ENCODE peak calls at places on chromosomes 12 and 14, in four cellular contexts. M is astrocyte of the spinal cord, P is lower lobe of right lung, F is fibroblast of lung. S is an unnamed sample.

GRCh38 chr14:58298477-58298879 is at the start of gene ARID4A:
- DNase-seq in M (no peak), P (peak), F (no peak), S (no peak)

GRCh38 chr14:63761356-63762117 is 33.7 kb upstream of the SGPP1 start:
- DNase-seq in M (no peak), P (peak), F (no peak), S (no peak)

GRCh38 chr14:69049675-69050074 is 70.6 kb upstream of the ACTN1 start:
- DNase-seq in M (peak), P (no peak), F (peak), S (peak)

GRCh38 chr12:68336754-68337343 is 4.7 kb upstream of the MDM1 start:
- DNase-seq in M (no peak), P (no peak), F (no peak), S (no peak)

GRCh38 chr12:52389313-52390207 is 4.1 kb upstream of the KRT84 start:
- DNase-seq in M (no peak), P (no peak), F (peak), S (peak)

GRCh38 chr12:12881495-12881894 is 9.9 kb upstream of the GPRC5A start:
- DNase-seq in M (peak), P (no peak), F (peak), S (peak)

GRCh38 chr14:69612014-69612758 is 790 bp downstream of the SUSD6 start:
- DNase-seq in M (peak), P (peak), F (peak), S (no peak)

GRCh38 chr14:75905505-75905904 is 76.3 kb downstream of the TGFB3 start:
- DNase-seq in M (peak), P (peak), F (peak), S (peak)

GRCh38 chr12:69738351-69739286 is at the start of gene RAB3IP:
- DNase-seq in M (peak), P (peak), F (peak), S (peak)

GRCh38 chr14:27938392-27938791 is 828.2 kb upstream of the FOXG1 start:
- DNase-seq in M (no peak), P (no peak), F (no peak), S (no peak)

GRCh38 chr14:95431199-95432145 is 85.0 kb downstream of the SYNE3 start:
- DNase-seq in M (peak), P (no peak), F (peak), S (peak)

GRCh38 chr12:96247567-96247962 is 53.4 kb downstream of the ELK3 start:
- DNase-seq in M (no peak), P (no peak), F (peak), S (no peak)

GRCh38 chr12:51972424-51972812 is 20.9 kb downstream of the ACVR1B start:
- DNase-seq in M (no peak), P (no peak), F (no peak), S (no peak)

GRCh38 chr12:90028620-90029051 is 320.0 kb upstream of the ATP2B1 start:
- DNase-seq in M (no peak), P (no peak), F (peak), S (peak)

GRCh38 chr14:61695695-61696527 is 598 bp downstream of the HIF1A start:
- DNase-seq in M (peak), P (peak), F (peak), S (peak)

GRCh38 chr14:80956922-80957321 is 1.5 kb downstream of the TSHR start:
- DNase-seq in M (no peak), P (no peak), F (no peak), S (no peak)

GRCh38 chr12:41288188-41288811 is 100.2 kb downstream of the PDZRN4 start:
- DNase-seq in M (no peak), P (no peak), F (no peak), S (no peak)

GRCh38 chr12:109517619-109518018 is 40.2 kb downstream of the UBE3B start:
- DNase-seq in M (no peak), P (no peak), F (no peak), S (no peak)

GRCh38 chr14:75539165-75539561 is 16.9 kb downstream of the BATF start:
- DNase-seq in M (no peak), P (no peak), F (no peak), S (no peak)

GRCh38 chr14:23910081-23910875 is 43.3 kb upstream of the DHRS4 start:
- DNase-seq in M (peak), P (no peak), F (peak), S (peak)

GRCh38 chr12:50234347-50234746 is 49.0 kb downstream of the LIMA1 start:
- DNase-seq in M (no peak), P (no peak), F (no peak), S (no peak)

GRCh38 chr12:104520242-104520900 is 63.6 kb downstream of the CHST11 start:
- DNase-seq in M (no peak), P (no peak), F (no peak), S (peak)

GRCh38 chr12:716506-716905 is 35.9 kb upstream of the WNK1 start:
- DNase-seq in M (no peak), P (no peak), F (peak), S (peak)

GRCh38 chr12:31263661-31264060 is 62.3 kb downstream of the SINHCAF start:
- DNase-seq in M (no peak), P (no peak), F (no peak), S (no peak)

GRCh38 chr14:68584786-68585185 is 208.1 kb downstream of the ZFP36L1 start:
- DNase-seq in M (no peak), P (no peak), F (no peak), S (no peak)

GRCh38 chr12:98227162-98227561 is 288.2 kb upstream of the TMPO start:
- DNase-seq in M (no peak), P (no peak), F (no peak), S (peak)

GRCh38 chr12:102508052-102508451 is 27.7 kb upstream of the IGF1 start:
- DNase-seq in M (no peak), P (no peak), F (no peak), S (no peak)
- H3K4me3 ChIP-seq in M (no peak), P (no peak), F (no peak), S (no peak)

GRCh38 chr12:71014180-71014785 is 93.7 kb upstream of the PTPRR start:
- DNase-seq in M (peak), P (no peak), F (peak), S (peak)
- TF ChIP-seq CTCF in M (peak), P (peak), F (peak), S (peak)

GRCh38 chr12:113772505-113773030 is 193.6 kb downstream of the RBM19 start:
- DNase-seq in M (no peak), P (no peak), F (no peak), S (no peak)
- H3K4me3 ChIP-seq in M (no peak), P (no peak), F (no peak), S (no peak)

GRCh38 chr12:119328111-119328510 is 6.4 kb upstream of the CCDC60 start:
- DNase-seq in M (no peak), P (no peak), F (no peak), S (no peak)
- TF ChIP-seq CTCF in M (no peak), P (peak), F (no peak), S (no peak)

GRCh38 chr14:104291123-104292000 is 153.0 kb downstream of the KIF26A start:
- DNase-seq in M (no peak), P (peak), F (no peak), S (no peak)
- H3K4me3 ChIP-seq in M (no peak), P (no peak), F (no peak), S (no peak)

GRCh38 chr14:51978566-51979398 is 10.6 kb upstream of the RTRAF start:
- DNase-seq in M (peak), P (peak), F (peak), S (peak)

GRCh38 chr14:51981218-51981854 is 8.0 kb upstream of the RTRAF start:
- DNase-seq in M (no peak), P (no peak), F (no peak), S (no peak)

GRCh38 chr14:51977075-51977474 is 12.3 kb upstream of the RTRAF start:
- DNase-seq in M (no peak), P (no peak), F (no peak), S (peak)

GRCh38 chr14:51979399-51979709 is 10.0 kb upstream of the RTRAF start:
- DNase-seq in M (no peak), P (no peak), F (no peak), S (no peak)
- TF ChIP-seq CTCF in M (no peak), P (peak), F (no peak), S (no peak)

DNA sequence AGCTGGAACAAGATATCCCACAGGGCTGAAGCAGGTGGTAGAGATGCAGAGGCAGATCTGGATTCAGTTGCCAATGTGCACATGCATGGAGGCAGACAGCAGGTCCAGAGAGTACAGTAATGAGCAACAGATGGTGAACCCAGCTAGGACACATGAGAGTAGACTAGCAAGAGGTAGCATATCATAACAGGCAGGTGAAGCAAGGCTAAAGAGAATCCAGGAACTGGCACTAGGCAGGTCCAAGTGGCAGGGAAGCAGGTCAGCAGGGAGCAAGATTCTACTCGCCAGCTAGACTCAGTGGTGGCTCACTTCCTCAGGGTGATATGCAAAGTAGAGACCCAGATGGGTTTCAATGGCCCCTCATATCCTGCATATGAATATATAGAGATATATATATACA is 15.3 kb upstream of the MYF6 start:
- DNase-seq in M (no peak), P (no peak), F (no peak), S (no peak)
- H3K4me3 ChIP-seq in M (no peak), P (no peak), F (no peak), S (no peak)